ENCODE peak calls at places on chromosomes 7 and 10, in four cellular contexts. One of them, this sample, is unnamed.

GRCh38 chr7:141675431-141676210 is 26.3 kb downstream of the DENND11 start:
- DNase-seq in activated CD8-positive, alpha-beta memory T cell treated with anti-CD3 and anti-CD28 coated beads for 24 hours: no peak
- DNase-seq in cardiac muscle cell: no peak
- DNase-seq in kidney tubule cell: no peak
- DNase-seq in this sample: no peak

GRCh38 chr7:32033006-32033405 is 37.2 kb downstream of the PDE1C start:
- DNase-seq in activated CD8-positive, alpha-beta memory T cell treated with anti-CD3 and anti-CD28 coated beads for 24 hours: no peak
- DNase-seq in cardiac muscle cell: no peak
- DNase-seq in kidney tubule cell: no peak
- DNase-seq in this sample: no peak

GRCh38 chr10:30995081-30995480 is 36.6 kb downstream of the ZNF438 start:
- DNase-seq in activated CD8-positive, alpha-beta memory T cell treated with anti-CD3 and anti-CD28 coated beads for 24 hours: no peak
- DNase-seq in cardiac muscle cell: no peak
- DNase-seq in kidney tubule cell: no peak
- DNase-seq in this sample: no peak

GRCh38 chr7:50469181-50469580 is 19.0 kb upstream of the FIGNL1 start:
- DNase-seq in activated CD8-positive, alpha-beta memory T cell treated with anti-CD3 and anti-CD28 coated beads for 24 hours: no peak
- DNase-seq in cardiac muscle cell: no peak
- DNase-seq in kidney tubule cell: no peak
- DNase-seq in this sample: no peak

GRCh38 chr7:34133983-34134782 is 228.8 kb downstream of the BMPER start:
- DNase-seq in activated CD8-positive, alpha-beta memory T cell treated with anti-CD3 and anti-CD28 coated beads for 24 hours: no peak
- DNase-seq in cardiac muscle cell: peak
- DNase-seq in kidney tubule cell: peak
- DNase-seq in this sample: peak

GRCh38 chr10:76880931-76881330 is 756.7 kb downstream of the KCNMA1 start:
- DNase-seq in activated CD8-positive, alpha-beta memory T cell treated with anti-CD3 and anti-CD28 coated beads for 24 hours: no peak
- DNase-seq in cardiac muscle cell: no peak
- DNase-seq in kidney tubule cell: no peak
- DNase-seq in this sample: no peak

GRCh38 chr7:7618410-7618809 is 22.1 kb upstream of the UMAD1 start:
- DNase-seq in activated CD8-positive, alpha-beta memory T cell treated with anti-CD3 and anti-CD28 coated beads for 24 hours: no peak
- DNase-seq in cardiac muscle cell: no peak
- DNase-seq in kidney tubule cell: no peak
- DNase-seq in this sample: no peak

GRCh38 chr10:108358912-108359311 is 1194.4 kb upstream of the SORCS1 start:
- DNase-seq in activated CD8-positive, alpha-beta memory T cell treated with anti-CD3 and anti-CD28 coated beads for 24 hours: no peak
- DNase-seq in cardiac muscle cell: no peak
- DNase-seq in kidney tubule cell: peak
- DNase-seq in this sample: peak

GRCh38 chr10:51073461-51074237 is 638 bp upstream of the PRKG1 start:
- DNase-seq in activated CD8-positive, alpha-beta memory T cell treated with anti-CD3 and anti-CD28 coated beads for 24 hours: no peak
- DNase-seq in cardiac muscle cell: peak
- DNase-seq in kidney tubule cell: peak
- DNase-seq in this sample: peak

GRCh38 chr10:100362570-100363496 is 15.8 kb downstream of the SCD start:
- DNase-seq in activated CD8-positive, alpha-beta memory T cell treated with anti-CD3 and anti-CD28 coated beads for 24 hours: no peak
- DNase-seq in cardiac muscle cell: no peak
- DNase-seq in kidney tubule cell: peak
- DNase-seq in this sample: no peak

GRCh38 chr7:134547738-134548054 is 1.2 kb upstream of the AKR1B15 start:
- DNase-seq in activated CD8-positive, alpha-beta memory T cell treated with anti-CD3 and anti-CD28 coated beads for 24 hours: no peak
- DNase-seq in cardiac muscle cell: peak
- DNase-seq in kidney tubule cell: peak
- DNase-seq in this sample: peak

GRCh38 chr7:135253851-135254815 is 20.5 kb downstream of the STRA8 start:
- DNase-seq in activated CD8-positive, alpha-beta memory T cell treated with anti-CD3 and anti-CD28 coated beads for 24 hours: no peak
- DNase-seq in cardiac muscle cell: peak
- DNase-seq in kidney tubule cell: peak
- DNase-seq in this sample: no peak

GRCh38 chr10:3173173-3173878 is 744 bp upstream of the PITRM1 start:
- DNase-seq in activated CD8-positive, alpha-beta memory T cell treated with anti-CD3 and anti-CD28 coated beads for 24 hours: no peak
- DNase-seq in cardiac muscle cell: no peak
- DNase-seq in kidney tubule cell: no peak
- DNase-seq in this sample: peak

GRCh38 chr10:99834410-99834809 is 52.0 kb downstream of the ABCC2 start:
- DNase-seq in activated CD8-positive, alpha-beta memory T cell treated with anti-CD3 and anti-CD28 coated beads for 24 hours: no peak
- DNase-seq in cardiac muscle cell: no peak
- DNase-seq in kidney tubule cell: peak
- DNase-seq in this sample: no peak

GRCh38 chr7:157482011-157482410 is 145.2 kb downstream of the DNAJB6 start:
- DNase-seq in activated CD8-positive, alpha-beta memory T cell treated with anti-CD3 and anti-CD28 coated beads for 24 hours: no peak
- DNase-seq in cardiac muscle cell: no peak
- DNase-seq in kidney tubule cell: no peak
- DNase-seq in this sample: no peak

GRCh38 chr10:123555616-123556015 is 110.5 kb upstream of the GPR26 start:
- DNase-seq in activated CD8-positive, alpha-beta memory T cell treated with anti-CD3 and anti-CD28 coated beads for 24 hours: peak
- DNase-seq in cardiac muscle cell: no peak
- DNase-seq in kidney tubule cell: no peak
- DNase-seq in this sample: no peak

GRCh38 chr10:24463683-24464426 is 254.9 kb downstream of the KIAA1217 start:
- DNase-seq in activated CD8-positive, alpha-beta memory T cell treated with anti-CD3 and anti-CD28 coated beads for 24 hours: no peak
- DNase-seq in cardiac muscle cell: no peak
- DNase-seq in kidney tubule cell: peak
- DNase-seq in this sample: no peak

GRCh38 chr7:129295015-129295423 is 70.2 kb downstream of the AHCYL2 start:
- DNase-seq in activated CD8-positive, alpha-beta memory T cell treated with anti-CD3 and anti-CD28 coated beads for 24 hours: no peak
- DNase-seq in cardiac muscle cell: no peak
- DNase-seq in kidney tubule cell: peak
- DNase-seq in this sample: no peak

GRCh38 chr7:27958933-27959548 is 219.1 kb downstream of the TAX1BP1 start:
- DNase-seq in activated CD8-positive, alpha-beta memory T cell treated with anti-CD3 and anti-CD28 coated beads for 24 hours: no peak
- DNase-seq in cardiac muscle cell: no peak
- DNase-seq in kidney tubule cell: no peak
- DNase-seq in this sample: no peak

GRCh38 chr7:30464231-30464660 is 14.3 kb downstream of the NOD1 start:
- DNase-seq in activated CD8-positive, alpha-beta memory T cell treated with anti-CD3 and anti-CD28 coated beads for 24 hours: no peak
- DNase-seq in cardiac muscle cell: no peak
- DNase-seq in kidney tubule cell: peak
- DNase-seq in this sample: no peak

GRCh38 chr10:49398000-49398861 is 2.3 kb upstream of the DRGX start:
- DNase-seq in activated CD8-positive, alpha-beta memory T cell treated with anti-CD3 and anti-CD28 coated beads for 24 hours: peak
- DNase-seq in cardiac muscle cell: peak
- DNase-seq in kidney tubule cell: peak
- DNase-seq in this sample: peak

GRCh38 chr7:21603972-21604749 is 61.3 kb downstream of the DNAH11 start:
- DNase-seq in activated CD8-positive, alpha-beta memory T cell treated with anti-CD3 and anti-CD28 coated beads for 24 hours: no peak
- DNase-seq in cardiac muscle cell: no peak
- DNase-seq in kidney tubule cell: no peak
- DNase-seq in this sample: no peak

GRCh38 chr10:89479255-89479654 is 56.1 kb downstream of the SLC16A12 start:
- DNase-seq in activated CD8-positive, alpha-beta memory T cell treated with anti-CD3 and anti-CD28 coated beads for 24 hours: no peak
- DNase-seq in cardiac muscle cell: no peak
- DNase-seq in kidney tubule cell: no peak
- DNase-seq in this sample: no peak

GRCh38 chr10:71713135-71714040 is 6.2 kb downstream of the C10orf105 start:
- DNase-seq in activated CD8-positive, alpha-beta memory T cell treated with anti-CD3 and anti-CD28 coated beads for 24 hours: no peak
- DNase-seq in cardiac muscle cell: no peak
- DNase-seq in kidney tubule cell: peak
- DNase-seq in this sample: no peak

GRCh38 chr7:9711259-9711658 is 1262.4 kb upstream of the PHF14 start:
- DNase-seq in activated CD8-positive, alpha-beta memory T cell treated with anti-CD3 and anti-CD28 coated beads for 24 hours: no peak
- DNase-seq in cardiac muscle cell: no peak
- DNase-seq in kidney tubule cell: no peak
- DNase-seq in this sample: no peak

GRCh38 chr7:90412458-90413184 is 9.4 kb downstream of the CLDN12 start:
- DNase-seq in activated CD8-positive, alpha-beta memory T cell treated with anti-CD3 and anti-CD28 coated beads for 24 hours: peak
- DNase-seq in cardiac muscle cell: no peak
- DNase-seq in kidney tubule cell: peak
- DNase-seq in this sample: peak

GRCh38 chr7:120743128-120743527 is 114.8 kb downstream of the TSPAN12 start:
- DNase-seq in activated CD8-positive, alpha-beta memory T cell treated with anti-CD3 and anti-CD28 coated beads for 24 hours: no peak
- DNase-seq in cardiac muscle cell: no peak
- DNase-seq in kidney tubule cell: peak
- DNase-seq in this sample: no peak

GRCh38 chr10:46022978-46023702 is 7.3 kb downstream of the NCOA4 start:
- DNase-seq in activated CD8-positive, alpha-beta memory T cell treated with anti-CD3 and anti-CD28 coated beads for 24 hours: peak
- DNase-seq in cardiac muscle cell: peak
- DNase-seq in kidney tubule cell: peak
- DNase-seq in this sample: peak

GRCh38 chr10:58385784-58386112 is 538 bp downstream of the TFAM start:
- DNase-seq in activated CD8-positive, alpha-beta memory T cell treated with anti-CD3 and anti-CD28 coated beads for 24 hours: no peak
- DNase-seq in cardiac muscle cell: peak
- DNase-seq in kidney tubule cell: peak
- DNase-seq in this sample: peak

GRCh38 chr7:31020652-31021051 is 31.5 kb upstream of the ADCYAP1R1 start:
- DNase-seq in activated CD8-positive, alpha-beta memory T cell treated with anti-CD3 and anti-CD28 coated beads for 24 hours: no peak
- DNase-seq in cardiac muscle cell: no peak
- DNase-seq in kidney tubule cell: no peak
- DNase-seq in this sample: no peak

GRCh38 chr7:125934965-125935364 is 1005.3 kb upstream of the POT1 start:
- DNase-seq in activated CD8-positive, alpha-beta memory T cell treated with anti-CD3 and anti-CD28 coated beads for 24 hours: no peak
- DNase-seq in cardiac muscle cell: no peak
- DNase-seq in kidney tubule cell: no peak
- DNase-seq in this sample: no peak

GRCh38 chr10:14325325-14325955 is 5.3 kb downstream of the FRMD4A start:
- DNase-seq in activated CD8-positive, alpha-beta memory T cell treated with anti-CD3 and anti-CD28 coated beads for 24 hours: peak
- DNase-seq in cardiac muscle cell: peak
- DNase-seq in kidney tubule cell: peak
- DNase-seq in this sample: peak

GRCh38 chr10:122557516-122557915 is 3.0 kb upstream of the DMBT1 start:
- DNase-seq in activated CD8-positive, alpha-beta memory T cell treated with anti-CD3 and anti-CD28 coated beads for 24 hours: no peak
- DNase-seq in cardiac muscle cell: no peak
- DNase-seq in kidney tubule cell: peak
- DNase-seq in this sample: no peak

GRCh38 chr7:138665249-138665648 is 35.9 kb downstream of the SVOPL start:
- DNase-seq in activated CD8-positive, alpha-beta memory T cell treated with anti-CD3 and anti-CD28 coated beads for 24 hours: no peak
- DNase-seq in cardiac muscle cell: no peak
- DNase-seq in kidney tubule cell: no peak
- DNase-seq in this sample: no peak

GRCh38 chr10:58350619-58351323 is 16.0 kb downstream of the UBE2D1 start:
- DNase-seq in activated CD8-positive, alpha-beta memory T cell treated with anti-CD3 and anti-CD28 coated beads for 24 hours: no peak
- DNase-seq in cardiac muscle cell: no peak
- DNase-seq in kidney tubule cell: no peak
- DNase-seq in this sample: no peak

GRCh38 chr7:14210075-14210474 is 220.6 kb upstream of the ETV1 start:
- DNase-seq in activated CD8-positive, alpha-beta memory T cell treated with anti-CD3 and anti-CD28 coated beads for 24 hours: no peak
- DNase-seq in cardiac muscle cell: no peak
- DNase-seq in kidney tubule cell: no peak
- DNase-seq in this sample: no peak

GRCh38 chr10:19226025-19226424 is 177.4 kb downstream of the MALRD1 start:
- DNase-seq in activated CD8-positive, alpha-beta memory T cell treated with anti-CD3 and anti-CD28 coated beads for 24 hours: no peak
- DNase-seq in cardiac muscle cell: no peak
- DNase-seq in kidney tubule cell: no peak
- DNase-seq in this sample: no peak